ENCODE peak calls at places on chromosomes 12 and 14, in seven cellular contexts. One of them, this sample, is unnamed.
A peak's percentile ranks its signal among the peaks of the same experiment; 100 is the strongest.

GRCh38 chr12:130013771-130014484 is 110.1 kb upstream of the TMEM132D start:
- DNase-seq in T-helper 22 cell: no peak
- DNase-seq in RCC 7860: peak; percentile 7
- DNase-seq in cardiac muscle cell: peak; percentile 13
- DNase-seq in NCI-H1417: peak; percentile 81
- DNase-seq in hypothalamus: peak; percentile 69
- DNase-seq in HS-27A: no peak
- DNase-seq in this sample: peak; percentile 33

GRCh38 chr12:25994901-25995625 is 36.6 kb downstream of the RASSF8 start:
- DNase-seq in T-helper 22 cell: no peak
- DNase-seq in RCC 7860: no peak
- DNase-seq in cardiac muscle cell: no peak
- DNase-seq in NCI-H1417: no peak
- DNase-seq in hypothalamus: no peak
- DNase-seq in HS-27A: no peak
- DNase-seq in this sample: no peak

GRCh38 chr14:75979071-75979571 is 2.7 kb downstream of the TGFB3 start:
- DNase-seq in T-helper 22 cell: no peak
- DNase-seq in RCC 7860: no peak
- DNase-seq in cardiac muscle cell: peak; percentile 66
- DNase-seq in NCI-H1417: no peak
- DNase-seq in hypothalamus: peak; percentile 11
- DNase-seq in HS-27A: no peak
- DNase-seq in this sample: peak; percentile 41

GRCh38 chr12:117522559-117522958 is 161.1 kb upstream of the NOS1 start:
- DNase-seq in T-helper 22 cell: no peak
- DNase-seq in RCC 7860: no peak
- DNase-seq in cardiac muscle cell: no peak
- DNase-seq in NCI-H1417: no peak
- DNase-seq in hypothalamus: no peak
- DNase-seq in HS-27A: no peak
- DNase-seq in this sample: no peak

GRCh38 chr12:29053567-29053966 is 95.5 kb upstream of the FAR2 start:
- DNase-seq in T-helper 22 cell: no peak
- DNase-seq in RCC 7860: no peak
- DNase-seq in cardiac muscle cell: no peak
- DNase-seq in NCI-H1417: no peak
- DNase-seq in hypothalamus: no peak
- DNase-seq in HS-27A: no peak
- DNase-seq in this sample: peak; percentile 46

GRCh38 chr12:131865196-131865875 is 29.1 kb upstream of the ULK1 start:
- DNase-seq in T-helper 22 cell: no peak
- DNase-seq in RCC 7860: peak; percentile 94
- DNase-seq in cardiac muscle cell: no peak
- DNase-seq in NCI-H1417: no peak
- DNase-seq in hypothalamus: no peak
- DNase-seq in HS-27A: no peak
- DNase-seq in this sample: no peak

GRCh38 chr12:68319988-68320623 is 12.1 kb downstream of the MDM1 start:
- DNase-seq in T-helper 22 cell: no peak
- DNase-seq in RCC 7860: no peak
- DNase-seq in cardiac muscle cell: peak; percentile 93
- DNase-seq in NCI-H1417: no peak
- DNase-seq in hypothalamus: no peak
- DNase-seq in HS-27A: no peak
- DNase-seq in this sample: no peak

GRCh38 chr12:106307176-106307575 is 4.6 kb downstream of the TCP11L2 start:
- DNase-seq in T-helper 22 cell: no peak
- DNase-seq in RCC 7860: no peak
- DNase-seq in cardiac muscle cell: no peak
- DNase-seq in NCI-H1417: no peak
- DNase-seq in hypothalamus: no peak
- DNase-seq in HS-27A: no peak
- DNase-seq in this sample: no peak

GRCh38 chr12:61412209-61412608 is 848.0 kb upstream of the USP15 start:
- DNase-seq in T-helper 22 cell: no peak
- DNase-seq in RCC 7860: no peak
- DNase-seq in cardiac muscle cell: no peak
- DNase-seq in NCI-H1417: no peak
- DNase-seq in hypothalamus: no peak
- DNase-seq in HS-27A: no peak
- DNase-seq in this sample: no peak

GRCh38 chr12:131094831-131095805 is 141.4 kb downstream of the ADGRD1 start:
- DNase-seq in T-helper 22 cell: no peak
- DNase-seq in RCC 7860: no peak
- DNase-seq in cardiac muscle cell: no peak
- DNase-seq in NCI-H1417: no peak
- DNase-seq in hypothalamus: no peak
- DNase-seq in HS-27A: no peak
- DNase-seq in this sample: no peak